ENCODE peak calls at places on chromosomes 2 and 18, in five cellular contexts. Z is left ventricle myocardium superior, E is left ventricle myocardium inferior, A is cardiac muscle cell, K is aorta. O is an unnamed sample.

GRCh38 chr18:21330122-21330701 is 88.2 kb downstream of the GREB1L start:
- DNase-seq in E (peak), A (peak), Z (no peak), K (no peak), O (peak)

GRCh38 chr18:79599503-79599931 is 80.1 kb upstream of the CTDP1 start:
- DNase-seq in K (no peak), E (peak), A (no peak), Z (peak), O (peak)

GRCh38 chr2:207315131-207315530 is 149.4 kb upstream of the KLF7 start:
- DNase-seq in A (no peak), E (no peak), Z (no peak), K (no peak), O (no peak)

GRCh38 chr2:99088017-99088416 is 53.5 kb upstream of the C2orf15 start:
- DNase-seq in A (no peak), K (no peak), Z (no peak), E (no peak), O (no peak)

GRCh38 chr18:60019463-60019840 is 119.7 kb downstream of the PMAIP1 start:
- DNase-seq in E (no peak), A (no peak), Z (no peak), K (no peak), O (no peak)

GRCh38 chr2:22359020-22359672 is 1025.8 kb upstream of the KLHL29 start:
- DNase-seq in K (no peak), E (no peak), Z (no peak), A (no peak), O (no peak)

GRCh38 chr2:79437416-79438281 is 75.2 kb upstream of the CTNNA2 start:
- DNase-seq in A (peak), E (no peak), K (no peak), Z (no peak), O (no peak)

GRCh38 chr2:31231571-31232287 is 2.2 kb upstream of the EHD3 start:
- DNase-seq in Z (peak), K (no peak), A (peak), E (peak), O (no peak)

GRCh38 chr18:36772339-36772738 is 56.5 kb downstream of the TPGS2 start:
- DNase-seq in Z (no peak), E (no peak), K (no peak), A (no peak), O (no peak)

GRCh38 chr18:76955529-76956170 is 133.3 kb downstream of the ZNF236 start:
- DNase-seq in K (no peak), Z (no peak), E (no peak), A (no peak), O (no peak)

GRCh38 chr18:9613550-9614400 is 584 bp downstream of the PPP4R1 start:
- DNase-seq in E (peak), A (peak), K (peak), Z (peak), O (peak)

GRCh38 chr2:60806988-60807681 is 51.1 kb downstream of the PAPOLG start:
- DNase-seq in A (peak), E (no peak), K (no peak), Z (no peak), O (no peak)

GRCh38 chr18:31876707-31877106 is 66.2 kb downstream of the TRAPPC8 start:
- DNase-seq in A (no peak), K (no peak), E (no peak), Z (no peak), O (no peak)

GRCh38 chr2:3483227-3483985 is 35.9 kb downstream of the ADI1 start:
- DNase-seq in E (peak), K (peak), A (peak), Z (peak), O (peak)

GRCh38 chr2:86623549-86624547 is at the start of gene RNF103:
- DNase-seq in E (peak), A (peak), Z (peak), K (peak), O (peak)

GRCh38 chr2:9057939-9058761 is 54.7 kb upstream of the MBOAT2 start:
- DNase-seq in E (no peak), Z (no peak), A (no peak), K (no peak), O (peak)

GRCh38 chr2:96887419-96888081 is 17.7 kb upstream of the SEMA4C start:
- DNase-seq in E (peak), K (peak), Z (peak), A (peak), O (no peak)

GRCh38 chr2:16413257-16413656 is 252.4 kb downstream of the CYRIA start:
- DNase-seq in K (no peak), Z (peak), A (peak), E (peak), O (no peak)